ENCODE peak calls at places on chromosomes 16 and 17, in nine cellular contexts. O, R, A, W, Y, L, N, H and I are unnamed samples.

GRCh38 chr17:38418693-38419507 is 9.4 kb upstream of the ARHGAP23 start:
- DNase-seq in O (peak; percentile 62), R (no peak), A (no peak), W (no peak), Y (no peak), L (no peak), N (no peak), H (no peak), I (peak; percentile 2)

GRCh38 chr16:57803413-57803990 is 1.2 kb upstream of the KIFC3 start:
- DNase-seq in O (peak; percentile 43), R (no peak), A (no peak), W (no peak), Y (no peak), L (no peak), N (no peak), H (peak; percentile 69), I (no peak)

GRCh38 chr17:79993390-79994221 is 42.1 kb downstream of the TBC1D16 start:
- DNase-seq in O (peak; percentile 69), R (peak; percentile 96), A (no peak), W (peak; percentile 80), Y (peak; percentile 83), L (peak; percentile 87), N (peak; percentile 76), H (peak; percentile 81), I (no peak)

GRCh38 chr16:65776639-65777183 is 589.8 kb upstream of the CDH5 start:
- DNase-seq in O (no peak), R (peak; percentile 2), A (no peak), W (no peak), Y (no peak), L (no peak), N (no peak), H (no peak), I (no peak)

GRCh38 chr16:83211711-83212110 is 584.9 kb downstream of the CDH13 start:
- DNase-seq in O (peak; percentile 16), R (no peak), A (no peak), W (no peak), Y (no peak), L (no peak), N (peak; percentile 66), H (no peak), I (no peak)

GRCh38 chr17:79406316-79406715 is 204.5 kb downstream of the RBFOX3 start:
- DNase-seq in O (no peak), R (no peak), A (no peak), W (no peak), Y (no peak), L (no peak), N (no peak), H (no peak), I (no peak)

GRCh38 chr17:43627657-43628650 is 33.8 kb downstream of the MEOX1 start:
- DNase-seq in O (no peak), R (no peak), A (no peak), W (no peak), Y (no peak), L (no peak), N (no peak), H (peak; percentile 38), I (no peak)

GRCh38 chr17:39164675-39165143 is 1.3 kb downstream of the ARL5C start:
- DNase-seq in O (peak; percentile 97), R (peak; percentile 96), A (peak; percentile 74), W (peak; percentile 93), Y (peak; percentile 69), L (peak; percentile 92), N (peak; percentile 91), H (peak; percentile 92), I (peak; percentile 81)

GRCh38 chr16:84462296-84463210 is 41.9 kb downstream of the MEAK7 start:
- DNase-seq in O (no peak), R (peak; percentile 83), A (no peak), W (no peak), Y (peak; percentile 9), L (no peak), N (no peak), H (no peak), I (no peak)

GRCh38 chr16:11251525-11252481 is 4.2 kb downstream of the SOCS1 start:
- DNase-seq in O (no peak), R (no peak), A (no peak), W (peak; percentile 42), Y (peak; percentile 23), L (no peak), N (peak; percentile 79), H (no peak), I (peak; percentile 73)

DNA sequence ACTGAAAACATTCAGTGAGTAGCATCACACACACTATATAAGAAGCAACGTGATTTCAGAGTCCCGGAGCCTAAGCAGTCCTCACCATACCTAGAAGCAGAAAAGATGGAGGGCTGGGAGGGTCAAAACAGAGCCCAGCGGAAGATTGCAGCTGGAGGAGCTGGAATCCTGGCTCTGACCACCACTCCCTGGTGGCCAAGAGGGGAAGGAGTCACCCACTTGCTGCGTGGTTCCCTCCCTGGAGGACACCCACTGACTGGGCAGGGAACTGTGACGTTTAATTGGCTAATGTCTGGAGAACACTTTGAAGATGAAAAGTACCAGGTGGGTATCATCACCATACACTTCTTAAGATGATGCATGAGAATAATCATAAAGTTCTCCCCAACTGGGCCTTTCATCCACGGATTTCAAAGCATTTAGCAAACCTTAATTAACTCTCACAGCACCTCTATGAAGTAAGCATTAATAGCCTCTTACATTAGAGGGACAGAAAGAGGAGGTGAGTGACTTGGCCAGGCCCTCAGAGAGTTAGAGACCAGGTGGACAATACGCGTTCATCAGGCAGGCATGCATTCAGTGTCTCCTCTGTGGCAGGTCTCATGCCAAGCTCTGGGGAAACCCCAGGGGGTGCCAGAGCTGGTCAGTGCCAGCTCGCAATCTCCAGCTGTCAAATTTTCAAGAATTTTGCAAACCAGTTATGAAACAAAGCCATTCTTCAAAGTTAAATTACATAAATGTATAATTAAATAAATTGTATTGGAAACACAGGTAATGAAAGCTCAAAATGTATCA is 137.9 kb downstream of the AXIN2 start:
- DNase-seq in O (peak; percentile 14), R (no peak), A (no peak), W (no peak), Y (no peak), L (no peak), N (no peak), H (no peak), I (no peak)
- TF ChIP-seq CTCF in O (peak; percentile 9), R (no peak), A (no peak), W (no peak), Y (no peak), L (no peak), N (no peak), H (no peak), I (no peak)

GRCh38 chr17:33929181-33929724 is 325.8 kb upstream of the CCL2 start:
- DNase-seq in O (peak; percentile 74), R (peak; percentile 56), A (peak; percentile 14), W (no peak), Y (no peak), L (no peak), N (no peak), H (no peak), I (no peak)

GRCh38 chr17:33925650-33926049 is 329.4 kb upstream of the CCL2 start:
- DNase-seq in O (no peak), R (no peak), A (no peak), W (no peak), Y (no peak), L (no peak), N (no peak), H (no peak), I (no peak)

GRCh38 chr17:33922971-33923370 is 332.1 kb upstream of the CCL2 start:
- DNase-seq in O (no peak), R (peak; percentile 29), A (no peak), W (no peak), Y (no peak), L (no peak), N (no peak), H (no peak), I (no peak)

GRCh38 chr17:33924105-33924504 is 331.0 kb upstream of the CCL2 start:
- DNase-seq in O (no peak), R (peak; percentile 40), A (no peak), W (no peak), Y (no peak), L (no peak), N (no peak), H (no peak), I (no peak)

GRCh38 chr17:33927732-33928133 is 327.4 kb upstream of the CCL2 start:
- DNase-seq in O (peak; percentile 24), R (no peak), A (no peak), W (no peak), Y (peak; percentile 74), L (no peak), N (no peak), H (no peak), I (no peak)
- TF ChIP-seq CTCF in O (peak; percentile 59), R (no peak), A (peak; percentile 22), W (peak; percentile 36), Y (no peak), L (peak; percentile 38), N (no peak), H (peak; percentile 59), I (no peak)

GRCh38 chr16:87420401-87421368 is 28.5 kb downstream of the MAP1LC3B start:
- DNase-seq in O (peak; percentile 49), R (peak; percentile 77), A (no peak), W (no peak), Y (no peak), L (no peak), N (no peak), H (no peak), I (no peak)

GRCh38 chr16:87419971-87420370 is 27.8 kb downstream of the MAP1LC3B start:
- DNase-seq in O (no peak), R (peak; percentile 68), A (no peak), W (no peak), Y (no peak), L (no peak), N (no peak), H (no peak), I (no peak)

GRCh38 chr16:87423429-87423828 is 31.3 kb downstream of the MAP1LC3B start:
- DNase-seq in O (no peak), R (no peak), A (no peak), W (no peak), Y (no peak), L (no peak), N (no peak), H (no peak), I (no peak)

GRCh38 chr16:87422106-87422505 is 30.0 kb downstream of the MAP1LC3B start:
- DNase-seq in O (no peak), R (no peak), A (no peak), W (no peak), Y (no peak), L (no peak), N (no peak), H (no peak), I (no peak)

GRCh38 chr16:87421369-87421912 is 29.3 kb downstream of the MAP1LC3B start:
- DNase-seq in O (no peak), R (no peak), A (no peak), W (no peak), Y (no peak), L (no peak), N (no peak), H (no peak), I (no peak)
- TF ChIP-seq CTCF in O (no peak), R (no peak), A (no peak), W (no peak), Y (no peak), L (no peak), N (no peak), H (no peak), I (no peak)

GRCh38 chr17:76707985-76708807 is 2.6 kb downstream of the MXRA7 start:
- DNase-seq in O (peak; percentile 93), R (no peak), A (peak; percentile 75), W (no peak), Y (no peak), L (no peak), N (peak; percentile 33), H (peak; percentile 53), I (no peak)
- TF ChIP-seq CTCF in O (peak; percentile 85), R (no peak), A (no peak), W (no peak), Y (peak; percentile 38), L (no peak), N (peak; percentile 60), H (peak; percentile 51), I (no peak)